ENCODE peak calls at places on chromosomes 12 and 14, in four cellular contexts. K is effector memory CD4-positive, alpha-beta T cell; I is RWPE1; V is esophagus squamous epithelium. T is an unnamed sample.

GRCh38 chr12:85156569-85156968 is 120.4 kb downstream of the LRRIQ1 start:
- DNase-seq in I (no peak), V (no peak), K (no peak), T (no peak)

GRCh38 chr12:4934651-4935050 is 24.9 kb downstream of the KCNA1 start:
- DNase-seq in V (no peak), K (no peak), I (peak), T (no peak)

GRCh38 chr14:73713804-73714655 is at the start of gene PNMA1:
- DNase-seq in V (no peak), K (peak), I (peak), T (peak)

GRCh38 chr14:71690478-71690877 is 241.8 kb upstream of the RGS6 start:
- DNase-seq in K (no peak), V (no peak), I (no peak), T (no peak)

GRCh38 chr14:31992051-31992450 is 85.1 kb upstream of the ARHGAP5 start:
- DNase-seq in K (no peak), I (peak), V (no peak), T (no peak)

GRCh38 chr12:132729541-132730320 is 19.1 kb downstream of the PGAM5 start:
- DNase-seq in I (no peak), K (no peak), V (no peak), T (no peak)

GRCh38 chr12:83018063-83018462 is 331.4 kb downstream of the TMTC2 start:
- DNase-seq in V (no peak), I (no peak), K (no peak), T (no peak)

GRCh38 chr12:86985298-86985697 is 729.1 kb upstream of the MGAT4C start:
- DNase-seq in K (no peak), I (no peak), V (no peak), T (no peak)

GRCh38 chr12:74365178-74365964 is 172.3 kb upstream of the ATXN7L3B start:
- DNase-seq in I (peak), V (no peak), K (no peak), T (no peak)

GRCh38 chr14:35964736-35965135 is 138.6 kb downstream of the BRMS1L start:
- DNase-seq in V (no peak), I (no peak), K (no peak), T (no peak)

GRCh38 chr12:15728118-15728598 is 61.0 kb downstream of the EPS8 start:
- DNase-seq in V (no peak), I (no peak), K (no peak), T (no peak)

GRCh38 chr12:10212623-10213131 is at the start of gene GABARAPL1:
- DNase-seq in K (peak), V (peak), I (peak), T (peak)

GRCh38 chr12:103105971-103106597 is 148.6 kb downstream of the ASCL1 start:
- DNase-seq in V (no peak), I (no peak), K (no peak), T (no peak)

GRCh38 chr12:128763395-128763794 is 60.4 kb downstream of the SLC15A4 start:
- DNase-seq in I (no peak), K (no peak), V (no peak), T (no peak)

GRCh38 chr14:103255555-103255954 is 78.5 kb upstream of the EIF5 start:
- DNase-seq in K (no peak), I (no peak), V (no peak), T (no peak)

GRCh38 chr14:20436363-20436755 is 393 bp upstream of the KLHL33 start:
- DNase-seq in K (no peak), I (peak), V (no peak), T (no peak)

GRCh38 chr12:108814462-108815211 is 42.7 kb downstream of the SSH1 start:
- DNase-seq in V (no peak), I (peak), K (no peak), T (no peak)

GRCh38 chr12:8948711-8949524 is 527 bp downstream of the M6PR start:
- DNase-seq in K (no peak), I (peak), V (no peak), T (no peak)

DNA sequence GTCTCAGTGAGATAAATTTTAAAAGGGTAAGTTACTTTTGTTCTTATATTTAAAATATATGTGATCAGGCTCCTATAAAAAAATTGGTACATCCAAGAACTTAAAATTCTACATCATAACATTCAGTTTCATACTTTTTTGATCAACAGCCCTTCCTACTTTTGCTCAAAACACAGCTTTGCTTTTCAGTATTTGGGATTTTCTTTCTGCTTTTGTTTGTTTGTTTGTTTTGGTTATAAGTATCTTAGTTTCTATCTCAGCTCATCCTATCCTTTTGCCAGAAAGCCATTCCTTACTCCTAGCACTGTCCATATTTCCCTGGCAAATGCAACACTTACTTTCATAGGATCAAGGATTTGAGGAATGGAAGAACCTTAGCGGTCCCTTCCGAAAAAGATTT is 4.7 kb upstream of the PCED1B start:
- DNase-seq in K (no peak), I (no peak), V (no peak), T (no peak)
- H3K27ac ChIP-seq in K (no peak), I (no peak), V (no peak), T (no peak)

GRCh38 chr14:64990291-64990690 is 3.6 kb downstream of the FNTB start:
- DNase-seq in V (no peak), I (no peak), K (no peak), T (no peak)
- H3K27ac ChIP-seq in V (peak), I (no peak), K (no peak), T (no peak)

GRCh38 chr12:114403044-114403689 is 2.8 kb downstream of the TBX5 start:
- DNase-seq in I (no peak), V (no peak), K (no peak), T (no peak)

GRCh38 chr12:114405449-114406271 is at the start of gene TBX5:
- DNase-seq in K (no peak), V (no peak), I (no peak), T (no peak)

GRCh38 chr12:114405199-114405448 is 820 bp downstream of the TBX5 start:
- DNase-seq in K (no peak), V (no peak), I (no peak), T (no peak)

GRCh38 chr12:114403690-114404450 is 2.1 kb downstream of the TBX5 start:
- DNase-seq in I (no peak), K (no peak), V (no peak), T (no peak)

GRCh38 chr12:114404451-114405198 is 1.3 kb downstream of the TBX5 start:
- DNase-seq in V (no peak), I (no peak), K (no peak), T (no peak)
- H3K27ac ChIP-seq in V (peak), I (no peak), K (no peak), T (no peak)

GRCh38 chr14:106509795-106510194 is 983.4 kb downstream of the TMEM121 start:
- DNase-seq in I (no peak), K (no peak), V (no peak), T (no peak)

GRCh38 chr14:106509176-106509575 is 982.8 kb downstream of the TMEM121 start:
- DNase-seq in V (no peak), I (no peak), K (no peak), T (no peak)

GRCh38 chr14:106513302-106513701 is 986.9 kb downstream of the TMEM121 start:
- DNase-seq in I (no peak), V (no peak), K (no peak), T (no peak)

GRCh38 chr14:106508216-106508615 is 981.8 kb downstream of the TMEM121 start:
- DNase-seq in K (no peak), I (no peak), V (no peak), T (no peak)

GRCh38 chr14:106511411-106512198 is 985.2 kb downstream of the TMEM121 start:
- DNase-seq in I (no peak), V (no peak), K (no peak), T (no peak)
- H3K27ac ChIP-seq in I (no peak), V (no peak), K (peak), T (no peak)

GRCh38 chr12:111426341-111427185 is 20.8 kb downstream of the SH2B3 start:
- DNase-seq in V (no peak), K (peak), I (no peak), T (no peak)

GRCh38 chr12:111424793-111425251 is 19.1 kb downstream of the SH2B3 start:
- DNase-seq in I (no peak), V (no peak), K (no peak), T (no peak)

GRCh38 chr12:111424189-111424792 is 18.6 kb downstream of the SH2B3 start:
- DNase-seq in I (no peak), V (no peak), K (no peak), T (no peak)

GRCh38 chr12:111427417-111428074 is 21.8 kb downstream of the SH2B3 start:
- DNase-seq in V (no peak), I (no peak), K (no peak), T (no peak)

DNA sequence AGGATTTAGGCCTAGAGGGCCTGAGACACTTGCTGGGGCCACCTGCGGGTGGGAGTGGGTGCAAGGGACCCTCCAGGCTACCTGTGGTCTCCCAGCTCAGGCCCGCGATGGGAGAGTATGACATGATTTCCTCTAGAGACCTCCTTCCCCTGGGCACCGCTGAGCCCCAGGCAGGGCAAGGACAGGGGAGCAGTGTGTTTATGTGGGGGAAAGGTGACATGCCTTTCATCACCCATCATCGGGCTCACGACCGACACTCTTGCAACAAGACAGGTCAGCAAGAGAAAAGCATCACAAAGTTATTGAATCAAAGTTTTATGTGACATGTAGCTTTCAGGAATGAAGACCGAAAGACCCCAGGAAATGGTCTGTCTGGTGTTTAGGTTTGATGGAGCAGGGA is 19.9 kb downstream of the SH2B3 start:
- DNase-seq in I (no peak), K (no peak), V (no peak), T (no peak)
- H3K27ac ChIP-seq in I (peak), K (peak), V (no peak), T (peak)

GRCh38 chr12:93678779-93679178 is 1.6 kb downstream of the CRADD start:
- DNase-seq in K (no peak), V (no peak), I (no peak), T (no peak)
- H3K27ac ChIP-seq in K (no peak), V (peak), I (no peak), T (peak)

GRCh38 chr12:124422570-124423523 is 128.0 kb downstream of the RFLNA start:
- DNase-seq in I (peak), V (no peak), K (no peak), T (peak)
- H3K27ac ChIP-seq in I (peak), V (peak), K (no peak), T (peak)

DNA sequence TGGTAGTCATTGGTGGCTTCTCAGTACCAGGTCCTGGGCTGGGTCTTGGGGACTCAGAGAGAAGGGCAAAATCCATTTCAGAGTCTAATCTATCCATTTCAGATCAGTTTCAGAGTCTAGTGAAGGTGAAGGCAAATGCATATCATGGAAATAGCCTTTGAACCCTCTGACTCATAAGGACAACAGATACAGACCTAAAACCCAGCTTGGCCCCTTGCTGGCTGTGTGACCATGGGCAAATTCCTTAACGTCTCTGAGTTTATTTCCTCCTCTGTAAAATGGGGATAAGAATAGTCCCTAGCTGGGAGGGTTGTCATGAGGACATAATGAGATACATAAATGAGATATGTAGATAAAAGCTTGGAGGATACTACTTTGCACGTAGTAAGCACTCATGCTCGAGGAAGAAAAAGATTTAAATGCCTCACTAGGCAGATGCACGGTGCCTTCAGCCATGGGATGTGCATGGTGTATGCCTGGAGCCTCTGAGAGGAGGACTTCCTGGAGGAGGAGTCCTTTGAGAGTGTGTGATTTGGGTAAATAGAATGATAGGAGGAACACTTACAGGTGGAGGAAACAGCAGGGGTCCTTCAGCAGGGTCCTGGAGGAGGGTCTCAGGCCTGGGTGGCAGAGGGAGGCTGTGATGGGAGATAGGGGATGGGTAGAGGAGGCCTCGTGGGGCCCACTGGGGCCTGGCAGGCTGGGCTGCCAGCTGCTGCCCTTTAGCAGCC is 8.0 kb downstream of the DTX1 start:
- DNase-seq in K (no peak), V (no peak), I (no peak), T (no peak)
- H3K27ac ChIP-seq in K (no peak), V (no peak), I (no peak), T (no peak)

GRCh38 chr12:130838284-130838950 is 633 bp downstream of the STX2 start:
- DNase-seq in I (peak), K (no peak), V (no peak), T (peak)
- H3K27ac ChIP-seq in I (peak), K (peak), V (peak), T (peak)

GRCh38 chr12:125050446-125050845 is 14.8 kb upstream of the AACS start:
- DNase-seq in K (no peak), V (no peak), I (no peak), T (no peak)
- H3K27ac ChIP-seq in K (no peak), V (no peak), I (peak), T (no peak)

T was measured in psoas muscle.